ENCODE peak calls at places on chromosomes 1 and 21, in four cellular contexts. L, U, T and M are unnamed samples.
A peak's percentile ranks its signal among the peaks of the same experiment; 100 is the strongest.

GRCh38 chr1:31064115-31064514 is 1.4 kb downstream of the PUM1 start:
- DNase-seq in L (no peak), U (no peak), T (no peak), M (no peak)

GRCh38 chr1:206911064-206911663 is 10.6 kb downstream of the FCMR start:
- DNase-seq in L (peak; percentile 60), U (no peak), T (peak; percentile 56), M (peak; percentile 85)

GRCh38 chr1:72283204-72284083 is 1.1 kb upstream of the NEGR1 start:
- DNase-seq in L (peak; percentile 83), U (peak; percentile 83), T (peak; percentile 78), M (peak; percentile 84)

GRCh38 chr1:83967336-83967735 is 31.6 kb downstream of the TTLL7 start:
- DNase-seq in L (no peak), U (no peak), T (no peak), M (no peak)

GRCh38 chr1:18542351-18542750 is 61.6 kb downstream of the KLHDC7A start:
- DNase-seq in L (no peak), U (no peak), T (peak; percentile 59), M (no peak)

GRCh38 chr1:20706841-20707240 is 11.0 kb downstream of the KIF17 start:
- DNase-seq in L (no peak), U (no peak), T (no peak), M (no peak)

GRCh38 chr1:15007842-15008241 is 145.7 kb upstream of the TMEM51 start:
- DNase-seq in L (no peak), U (no peak), T (no peak), M (no peak)

GRCh38 chr1:224617410-224618361 is 1.6 kb downstream of the CNIH3 start:
- DNase-seq in L (no peak), U (no peak), T (peak; percentile 63), M (no peak)

GRCh38 chr1:10726355-10726754 is 70.1 kb downstream of the CASZ1 start:
- DNase-seq in L (no peak), U (no peak), T (no peak), M (no peak)

GRCh38 chr1:154329152-154329521 is 3.8 kb downstream of the ATP8B2 start:
- DNase-seq in L (peak; percentile 49), U (no peak), T (peak; percentile 90), M (no peak)

GRCh38 chr1:147560756-147561472 is 19.6 kb downstream of the BCL9 start:
- DNase-seq in L (no peak), U (no peak), T (no peak), M (no peak)

GRCh38 chr1:96660503-96660902 is 61.1 kb upstream of the PTBP2 start:
- DNase-seq in L (peak; percentile 63), U (no peak), T (no peak), M (peak; percentile 45)

GRCh38 chr1:8104278-8105236 is 78.4 kb upstream of the ERRFI1 start:
- DNase-seq in L (no peak), U (no peak), T (no peak), M (no peak)

GRCh38 chr1:234778215-234779159 is 168.5 kb upstream of the IRF2BP2 start:
- DNase-seq in L (no peak), U (peak; percentile 85), T (peak; percentile 70), M (no peak)

GRCh38 chr1:169493251-169493650 is 7.5 kb upstream of the SLC19A2 start:
- DNase-seq in L (no peak), U (no peak), T (no peak), M (no peak)

GRCh38 chr1:42144336-42145189 is 8.6 kb upstream of the GUCA2B start:
- DNase-seq in L (no peak), U (no peak), T (peak; percentile 53), M (no peak)

GRCh38 chr1:172970186-172970585 is 80.6 kb downstream of the TNFSF18 start:
- DNase-seq in L (no peak), U (no peak), T (no peak), M (peak; percentile 81)

GRCh38 chr1:93615201-93616150 is 66.2 kb downstream of the BCAR3 start:
- DNase-seq in L (peak; percentile 71), U (no peak), T (peak; percentile 93), M (peak; percentile 86)

GRCh38 chr1:164575356-164575755 is 16.4 kb downstream of the PBX1 start:
- DNase-seq in L (no peak), U (no peak), T (no peak), M (no peak)

GRCh38 chr1:204828352-204828850 is 42.3 kb upstream of the NFASC start:
- DNase-seq in L (peak; percentile 2), U (no peak), T (peak; percentile 96), M (peak; percentile 38)

GRCh38 chr1:182317489-182318180 is 74.0 kb downstream of the GLUL start:
- DNase-seq in L (no peak), U (no peak), T (no peak), M (no peak)

GRCh38 chr1:200262326-200262965 is 147.4 kb downstream of the ZNF281 start:
- DNase-seq in L (no peak), U (no peak), T (no peak), M (no peak)

GRCh38 chr1:243549791-243550190 is 293.9 kb downstream of the SDCCAG8 start:
- DNase-seq in L (no peak), U (no peak), T (no peak), M (peak; percentile 59)

GRCh38 chr1:7334475-7335035 is 436.5 kb upstream of the VAMP3 start:
- DNase-seq in L (peak; percentile 21), U (peak; percentile 15), T (peak; percentile 46), M (peak; percentile 4)

GRCh38 chr1:54442185-54442584 is 36.0 kb upstream of the SSBP3 start:
- DNase-seq in L (no peak), U (no peak), T (no peak), M (no peak)

GRCh38 chr1:209854196-209854595 is 26.4 kb downstream of the UTP25 start:
- DNase-seq in L (no peak), U (no peak), T (no peak), M (no peak)

GRCh38 chr1:53286950-53287349 is 40.9 kb downstream of the LRP8 start:
- DNase-seq in L (no peak), U (no peak), T (no peak), M (no peak)

GRCh38 chr1:81158592-81158991 is 642.1 kb upstream of the ADGRL2 start:
- DNase-seq in L (peak; percentile 25), U (no peak), T (peak; percentile 47), M (peak; percentile 70)

DNA sequence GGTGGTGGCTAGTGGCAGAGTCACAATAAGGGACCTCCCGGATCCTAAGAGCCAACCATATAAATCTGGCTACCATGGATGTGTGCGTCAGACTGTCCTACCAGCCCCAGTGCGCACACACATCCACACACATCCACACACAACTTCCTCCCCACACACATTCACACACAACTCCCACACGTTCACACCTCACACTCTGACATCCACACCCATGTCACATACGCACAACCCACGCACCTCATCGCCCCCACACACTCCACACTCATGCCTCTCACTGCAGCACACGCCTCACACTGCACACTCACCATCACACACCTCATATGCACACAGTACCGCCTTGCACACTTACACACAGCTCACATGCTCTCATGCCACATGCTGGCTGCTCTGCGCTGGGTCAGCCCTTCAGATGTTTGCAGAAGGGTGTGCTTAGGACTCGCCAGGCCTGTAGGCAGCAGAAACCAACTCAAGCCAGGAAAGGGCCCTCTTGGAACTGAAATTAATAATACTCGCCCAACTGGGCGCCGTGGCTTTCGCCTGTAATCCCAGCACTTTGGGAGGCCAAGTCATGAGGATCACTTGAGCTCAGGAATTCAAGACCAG is 3.0 kb downstream of the LDLRAD2 start:
- DNase-seq in L (no peak), U (no peak), T (peak; percentile 43), M (no peak)
- H3K4me3 ChIP-seq in L (no peak overlapping the region), U (no peak overlapping the region), T (peak overlapping the region; percentile 71), M (no peak overlapping the region)

GRCh38 chr21:23939369-23940065 is 1667.8 kb downstream of the MRPL39 start:
- DNase-seq in L (no peak), U (no peak), T (no peak), M (no peak)

GRCh38 chr21:23936991-23937390 is 1670.3 kb downstream of the MRPL39 start:
- DNase-seq in L (no peak), U (no peak), T (no peak), M (no peak)

GRCh38 chr21:23930565-23930964 is 1676.7 kb downstream of the MRPL39 start:
- DNase-seq in L (no peak), U (no peak), T (no peak), M (no peak)

GRCh38 chr21:23936224-23936623 is 1671.1 kb downstream of the MRPL39 start:
- DNase-seq in L (no peak), U (no peak), T (peak; percentile 63), M (peak; percentile 44)
- TF ChIP-seq CTCF in L (peak; percentile 69), U (peak; percentile 28), T (peak; percentile 67), M (peak; percentile 54)

GRCh38 chr1:90706437-90707362 is 10.4 kb downstream of the BARHL2 start:
- DNase-seq in L (no peak), U (peak; percentile 78), T (peak; percentile 90), M (no peak)
- H3K4me3 ChIP-seq in L (no peak overlapping the region), U (peak overlapping the region; percentile 29), T (peak overlapping the region; percentile 80), M (no peak overlapping the region)

GRCh38 chr1:181087400-181087901 is 1.0 kb upstream of the IER5 start:
- DNase-seq in L (no peak), U (no peak), T (no peak), M (no peak)
- TF ChIP-seq CTCF in L (no peak), U (no peak), T (no peak), M (no peak)